ENCODE peak calls at places on chromosomes 3 and 15, in seven cellular contexts. E, O, U, H, W, L and X are unnamed samples.
A peak's percentile ranks its signal among the peaks of the same experiment; 100 is the strongest.

GRCh38 chr15:95663156-95663831 is 667.2 kb upstream of the NR2F2 start:
- DNase-seq in E (no peak), O (no peak), U (no peak), H (no peak), W (no peak), L (no peak), X (no peak)

GRCh38 chr15:100026041-100026440 is 292.8 kb upstream of the LYSMD4 start:
- DNase-seq in E (no peak), O (no peak), U (no peak), H (no peak), W (no peak), L (no peak), X (no peak)

GRCh38 chr15:70974004-70974832 is 81.6 kb downstream of the LRRC49 start:
- DNase-seq in E (no peak), O (no peak), U (no peak), H (no peak), W (no peak), L (no peak), X (no peak)

GRCh38 chr3:183265713-183266417 is 12.8 kb downstream of the B3GNT5 start:
- DNase-seq in E (no peak), O (peak; percentile 57), U (no peak), H (no peak), W (peak; percentile 78), L (no peak), X (no peak)

GRCh38 chr3:143736651-143737050 is 111.6 kb downstream of the SLC9A9 start:
- DNase-seq in E (no peak), O (no peak), U (no peak), H (no peak), W (no peak), L (no peak), X (no peak)

GRCh38 chr3:189664311-189664710 is 33.1 kb downstream of the TP63 start:
- DNase-seq in E (no peak), O (no peak), U (no peak), H (peak; percentile 41), W (no peak), L (no peak), X (no peak)

GRCh38 chr15:68809517-68809916 is 11.2 kb downstream of the ANP32A start:
- DNase-seq in E (no peak), O (no peak), U (no peak), H (no peak), W (no peak), L (no peak), X (peak; percentile 26)

GRCh38 chr3:13579089-13579488 is 30.2 kb downstream of the FBLN2 start:
- DNase-seq in E (no peak), O (no peak), U (no peak), H (no peak), W (no peak), L (no peak), X (no peak)

GRCh38 chr3:169172535-169172934 is 491.0 kb downstream of the MECOM start:
- DNase-seq in E (no peak), O (no peak), U (no peak), H (no peak), W (no peak), L (no peak), X (no peak)

GRCh38 chr3:10997196-10997595 is 4.6 kb downstream of the SLC6A1 start:
- DNase-seq in E (no peak), O (no peak), U (no peak), H (no peak), W (no peak), L (no peak), X (no peak)

GRCh38 chr15:60928987-60929386 is 300.1 kb downstream of the RORA start:
- DNase-seq in E (no peak), O (no peak), U (no peak), H (no peak), W (no peak), L (no peak), X (no peak)

GRCh38 chr15:71588746-71589145 is 221.6 kb upstream of the NR2E3 start:
- DNase-seq in E (no peak), O (no peak), U (no peak), H (no peak), W (no peak), L (no peak), X (no peak)

GRCh38 chr15:46848704-46849103 is 868.6 kb upstream of the SEMA6D start:
- DNase-seq in E (no peak), O (no peak), U (no peak), H (no peak), W (no peak), L (no peak), X (no peak)

GRCh38 chr3:196985298-196985697 is 16.7 kb upstream of the PIGZ start:
- DNase-seq in E (no peak), O (no peak), U (no peak), H (no peak), W (no peak), L (no peak), X (peak; percentile 52)

GRCh38 chr3:172043766-172044165 is 4.4 kb downstream of the FNDC3B start:
- DNase-seq in E (no peak), O (no peak), U (no peak), H (no peak), W (no peak), L (no peak), X (no peak)

GRCh38 chr3:41274944-41275668 is 75.8 kb downstream of the CTNNB1 start:
- DNase-seq in E (no peak), O (no peak), U (no peak), H (no peak), W (peak; percentile 12), L (no peak), X (no peak)

GRCh38 chr15:41933771-41934170 is 38.6 kb downstream of the EHD4 start:
- DNase-seq in E (no peak), O (peak; percentile 61), U (no peak), H (no peak), W (peak; percentile 57), L (no peak), X (no peak)

GRCh38 chr15:87672309-87672897 is 584.1 kb downstream of the NTRK3 start:
- DNase-seq in E (no peak), O (no peak), U (peak; percentile 31), H (peak; percentile 45), W (no peak), L (peak; percentile 13), X (no peak)

GRCh38 chr15:75561888-75562287 is 17.2 kb downstream of the PTPN9 start:
- DNase-seq in E (no peak), O (no peak), U (no peak), H (no peak), W (no peak), L (no peak), X (no peak)

GRCh38 chr3:39671600-39671999 is 137.8 kb upstream of the MYRIP start:
- DNase-seq in E (no peak), O (no peak), U (no peak), H (no peak), W (no peak), L (no peak), X (no peak)

GRCh38 chr15:62254137-62254934 is 89.3 kb upstream of the C2CD4B start:
- DNase-seq in E (peak; percentile 28), O (peak; percentile 88), U (peak; percentile 70), H (peak; percentile 36), W (peak; percentile 75), L (peak; percentile 34), X (no peak)

GRCh38 chr3:33644598-33644997 is 73.5 kb downstream of the CLASP2 start:
- DNase-seq in E (no peak), O (no peak), U (no peak), H (no peak), W (no peak), L (no peak), X (no peak)

GRCh38 chr15:65087411-65087810 is 10.9 kb downstream of the KBTBD13 start:
- DNase-seq in E (no peak), O (no peak), U (no peak), H (no peak), W (no peak), L (no peak), X (no peak)

GRCh38 chr15:92629975-92630626 is 25.5 kb downstream of the FAM174B start:
- DNase-seq in E (no peak), O (peak; percentile 11), U (no peak), H (no peak), W (no peak), L (no peak), X (no peak)

GRCh38 chr3:42705962-42706585 is 3.5 kb upstream of the HHATL start:
- DNase-seq in E (no peak), O (no peak), U (no peak), H (no peak), W (no peak), L (no peak), X (no peak)

GRCh38 chr15:39850436-39850835 is 67.8 kb upstream of the FSIP1 start:
- DNase-seq in E (no peak), O (no peak), U (no peak), H (no peak), W (no peak), L (no peak), X (no peak)

GRCh38 chr3:61724801-61725200 is 163.4 kb downstream of the PTPRG start:
- DNase-seq in E (no peak), O (no peak), U (no peak), H (no peak), W (no peak), L (no peak), X (no peak)

GRCh38 chr3:61723038-61723437 is 161.7 kb downstream of the PTPRG start:
- DNase-seq in E (no peak), O (no peak), U (no peak), H (no peak), W (no peak), L (no peak), X (no peak)

GRCh38 chr3:61727435-61727834 is 166.1 kb downstream of the PTPRG start:
- DNase-seq in E (no peak), O (no peak), U (no peak), H (no peak), W (no peak), L (no peak), X (no peak)

GRCh38 chr3:61724183-61724582 is 162.8 kb downstream of the PTPRG start:
- DNase-seq in E (no peak), O (no peak), U (no peak), H (no peak), W (no peak), L (no peak), X (no peak)

GRCh38 chr3:61725851-61726333 is 164.5 kb downstream of the PTPRG start:
- DNase-seq in E (no peak), O (no peak), U (no peak), H (no peak), W (no peak), L (no peak), X (no peak)
- TF ChIP-seq EP300 in E (no peak), O (no peak), U (no peak), H (no peak), W (no peak), L (no peak), X (no peak)

GRCh38 chr3:48569808-48570450 is 6.3 kb upstream of the UCN2 start:
- DNase-seq in E (no peak), O (no peak), U (no peak), H (no peak), W (no peak), L (no peak), X (no peak)
- H3K36me3 ChIP-seq in E (no peaks in the 10 kb centered on the region), O (no peaks in the 10 kb centered on the region), U (no peaks in the 10 kb centered on the region), H (no peaks in the 10 kb centered on the region), W (no peaks in the 10 kb centered on the region), L (no peaks in the 10 kb centered on the region), X (peaks cover 67% of the 10 kb centered on the region)

GRCh38 chr3:51388286-51389029 is 2.6 kb upstream of the RBM15B start:
- DNase-seq in E (no peak), O (peak; percentile 41), U (no peak), H (no peak), W (peak; percentile 81), L (no peak), X (no peak)
- TF ChIP-seq POLR2A in E (no peak), O (no peak), U (no peak), H (no peak), W (peak; percentile 61), L (no peak), X (no peak)

GRCh38 chr3:78701537-78701936 is 1066.3 kb downstream of the ROBO1 start:
- DNase-seq in E (no peak), O (no peak), U (no peak), H (no peak), W (no peak), L (no peak), X (no peak)
- TF ChIP-seq EP300 in E (no peak), O (no peak), U (no peak), H (no peak), W (no peak), L (no peak), X (no peak)